ENCODE peak calls at places on chromosomes 5 and 9, in ten cellular contexts. I is ascending aorta, Z is psoas muscle, L is cardiac fibroblast, E is osteoblast, W is right atrium auricular region, M is A549, S is body of pancreas, X is lower leg skin, P is lower lobe of right lung. R is an unnamed sample.

GRCh38 chr9:76403352-76403751 is 9.1 kb upstream of the RFK start:
- DNase-seq in Z (no peak), P (no peak), W (no peak), X (no peak), S (no peak), E (peak), L (peak), M (peak), I (no peak), R (peak)

GRCh38 chr5:180795771-180796313 is 6.8 kb downstream of the MGAT1 start:
- DNase-seq in M (no peak), L (no peak), Z (no peak), W (no peak), S (no peak), P (no peak), I (no peak), E (no peak), X (no peak), R (no peak)

GRCh38 chr9:105205787-105206511 is 38.5 kb upstream of the SLC44A1 start:
- DNase-seq in I (no peak), P (no peak), E (no peak), M (no peak), L (peak), S (peak), W (peak), X (peak), Z (peak), R (no peak)

GRCh38 chr9:124202447-124202971 is 55.2 kb upstream of the NEK6 start:
- DNase-seq in W (no peak), Z (peak), L (peak), P (peak), X (no peak), E (no peak), M (no peak), S (no peak), I (peak), R (peak)

GRCh38 chr9:115593587-115594091 is 475.7 kb upstream of the TNC start:
- DNase-seq in S (peak), Z (no peak), L (peak), X (no peak), E (no peak), I (no peak), M (peak), P (no peak), W (no peak), R (peak)

GRCh38 chr9:13144176-13144820 is 135.2 kb downstream of the MPDZ start:
- DNase-seq in W (no peak), X (no peak), M (no peak), E (no peak), L (peak), S (no peak), P (no peak), Z (no peak), I (no peak), R (no peak)

GRCh38 chr5:54681036-54681435 is 163.5 kb downstream of the SNX18 start:
- DNase-seq in E (no peak), Z (no peak), X (no peak), P (no peak), M (no peak), L (no peak), I (no peak), W (no peak), S (no peak), R (no peak)

GRCh38 chr5:59621477-59621876 is 272.0 kb downstream of the PDE4D start:
- DNase-seq in Z (no peak), E (no peak), P (no peak), I (no peak), W (no peak), L (no peak), M (no peak), S (no peak), X (no peak), R (no peak)

GRCh38 chr5:59007460-59008063 is 424.7 kb downstream of the RAB3C start:
- DNase-seq in E (no peak), Z (no peak), X (no peak), P (no peak), S (no peak), L (peak), W (no peak), I (no peak), M (no peak), R (peak)

GRCh38 chr5:103942587-103943186 is 380.1 kb upstream of the NUDT12 start:
- DNase-seq in S (no peak), X (no peak), Z (no peak), L (no peak), M (no peak), E (no peak), P (no peak), I (no peak), W (no peak), R (no peak)

GRCh38 chr9:133955821-133956411 is 36.2 kb downstream of the VAV2 start:
- DNase-seq in E (peak), I (no peak), S (peak), X (no peak), W (no peak), Z (peak), M (no peak), L (peak), P (peak), R (peak)
- H3K4me3 ChIP-seq in E (peak), I (peak), S (no peak), X (no peak), W (no peak), Z (peak), M (no peak), L (peak), P (peak), R (peak)

GRCh38 chr9:136928591-136928990 is 15.9 kb downstream of the FBXW5 start:
- DNase-seq in I (no peak), X (no peak), W (no peak), L (no peak), P (no peak), E (peak), S (no peak), M (no peak), Z (peak), R (no peak)
- TF ChIP-seq CTCF in I (no peak), X (no peak), W (no peak), L (no peak), P (no peak), E (no peak), S (no peak), M (no peak), Z (peak), R (no peak)

GRCh38 chr5:39176740-39177628 is 42.4 kb downstream of the FYB1 start:
- DNase-seq in Z (no peak), E (no peak), X (no peak), L (no peak), P (no peak), W (no peak), M (no peak), S (no peak), I (no peak), R (peak)
- H3K4me3 ChIP-seq in Z (no peak), E (no peak), X (no peak), L (no peak), P (no peak), W (no peak), M (no peak), S (no peak), I (no peak), R (no peak)

GRCh38 chr5:172902497-172903472 is 56.4 kb upstream of the RPL26L1 start:
- DNase-seq in X (no peak), L (peak), Z (peak), S (peak), P (peak), I (no peak), W (peak), M (peak), E (peak), R (no peak)
- TF ChIP-seq CTCF in X (no peak), L (peak), Z (peak), S (peak), P (peak), I (peak), W (peak), M (peak), E (peak), R (no peak)

DNA sequence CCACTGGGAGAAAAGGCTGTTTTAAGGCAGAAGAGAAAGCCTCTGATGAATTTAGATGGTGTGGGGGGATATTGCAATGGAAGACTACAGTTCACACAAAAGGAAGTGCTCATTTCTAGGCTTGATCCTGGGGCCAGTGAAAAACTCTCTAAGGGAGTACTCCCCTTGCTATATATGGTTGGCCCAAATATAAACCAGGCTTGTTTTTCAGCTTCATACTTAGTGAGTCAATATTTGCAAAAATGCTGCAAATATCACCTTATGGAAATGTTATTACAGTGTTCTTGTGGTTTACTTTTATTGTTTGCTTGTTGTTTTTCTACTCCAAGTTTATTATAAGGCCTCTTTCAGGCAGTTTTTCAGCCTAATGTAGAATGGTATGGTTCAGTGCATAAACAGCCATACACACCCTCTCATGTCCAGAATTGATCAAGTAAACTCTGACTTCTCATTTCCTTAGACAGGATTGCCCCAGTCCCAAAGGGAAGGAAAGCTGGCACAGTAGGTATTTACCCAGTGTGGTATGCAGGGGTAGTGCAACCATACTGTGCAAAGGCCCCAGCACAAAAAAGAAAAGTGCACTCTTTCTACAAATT is 115.1 kb downstream of the FEM1C start:
- DNase-seq in M (no peak), L (no peak), W (no peak), I (no peak), E (peak), X (no peak), P (no peak), S (no peak), Z (no peak), R (no peak)
- H3K4me3 ChIP-seq in M (no peak), L (no peak), W (no peak), I (no peak), E (no peak), X (no peak), P (no peak), S (no peak), Z (no peak), R (no peak)